ENCODE peak calls at places on chromosome 2, in four cellular contexts. Y is Peyer's patch, M is fibroblast of mammary gland, Z is neural crest cell. A is an unnamed sample.
A peak's percentile ranks its signal among the peaks of the same experiment; 100 is the strongest.

GRCh38 chr2:42110287-42110973 is 58.7 kb upstream of the EML4 start:
- DNase-seq in Y (no peak), Z (no peak), M (peak; percentile 41), A (no peak)

GRCh38 chr2:208057108-208057507 is 31.8 kb upstream of the PLEKHM3 start:
- DNase-seq in Y (no peak), M (no peak), Z (no peak), A (no peak)

GRCh38 chr2:88735853-88736252 is 44.4 kb downstream of the RPIA start:
- DNase-seq in M (peak; percentile 11), Z (no peak), Y (peak; percentile 79), A (no peak)

GRCh38 chr2:136209540-136210264 is 91.8 kb upstream of the CXCR4 start:
- DNase-seq in Y (no peak), M (no peak), Z (no peak), A (no peak)

GRCh38 chr2:86791574-86791973 is 861 bp upstream of the CD8A start:
- DNase-seq in Z (no peak), Y (no peak), M (no peak), A (no peak)

GRCh38 chr2:216211614-216212013 is 102.5 kb downstream of the XRCC5 start:
- DNase-seq in Y (no peak), Z (no peak), M (no peak), A (no peak)

GRCh38 chr2:237097326-237097910 is 11.7 kb downstream of the COPS8 start:
- DNase-seq in Y (no peak), M (peak; percentile 64), Z (no peak), A (no peak)

GRCh38 chr2:100876231-100876860 is 56.4 kb downstream of the NPAS2 start:
- DNase-seq in Z (no peak), M (no peak), Y (no peak), A (no peak)

GRCh38 chr2:212428685-212429480 is 109.7 kb downstream of the ERBB4 start:
- DNase-seq in Z (no peak), Y (no peak), M (no peak), A (no peak)

GRCh38 chr2:232422051-232422450 is 15.4 kb downstream of the ALPG start:
- DNase-seq in Z (no peak), M (no peak), Y (no peak), A (no peak)

A was measured in T follicular helper cell.